ENCODE peak calls at places on chromosome 10, in four cellular contexts. One of them, this sample, is unnamed.
A peak's percentile ranks its signal among the peaks of the same experiment; 100 is the strongest.

GRCh38 chr10:76675951-76676587 is 961.5 kb downstream of the KCNMA1 start:
- DNase-seq in PC-3: peak; percentile 32
- DNase-seq in NT2/D1: no peak
- DNase-seq in pancreas: no peak
- DNase-seq in this sample: no peak

GRCh38 chr10:5583525-5584175 is 58.9 kb downstream of the CALML3 start:
- DNase-seq in PC-3: peak; percentile 84
- DNase-seq in NT2/D1: peak; percentile 39
- DNase-seq in pancreas: peak; percentile 77
- DNase-seq in this sample: peak; percentile 83

GRCh38 chr10:37680243-37680683 is 177.1 kb downstream of the ZNF248 start:
- DNase-seq in PC-3: no peak
- DNase-seq in NT2/D1: no peak
- DNase-seq in pancreas: no peak
- DNase-seq in this sample: no peak

GRCh38 chr10:62047240-62047897 is 145.9 kb downstream of the ARID5B start:
- DNase-seq in PC-3: peak; percentile 54
- DNase-seq in NT2/D1: no peak
- DNase-seq in pancreas: no peak
- DNase-seq in this sample: no peak

GRCh38 chr10:10730644-10731043 is 287.0 kb upstream of the CELF2 start:
- DNase-seq in PC-3: no peak
- DNase-seq in NT2/D1: no peak
- DNase-seq in pancreas: no peak
- DNase-seq in this sample: no peak

GRCh38 chr10:125698599-125698998 is 15.6 kb upstream of the TEX36 start:
- DNase-seq in PC-3: no peak
- DNase-seq in NT2/D1: no peak
- DNase-seq in pancreas: no peak
- DNase-seq in this sample: no peak

GRCh38 chr10:111082102-111082975 is 5.5 kb downstream of the ADRA2A start:
- DNase-seq in PC-3: no peak
- DNase-seq in NT2/D1: no peak
- DNase-seq in pancreas: no peak
- DNase-seq in this sample: no peak

GRCh38 chr10:110176122-110176521 is 31.3 kb upstream of the MXI1 start:
- DNase-seq in PC-3: no peak
- DNase-seq in NT2/D1: no peak
- DNase-seq in pancreas: no peak
- DNase-seq in this sample: no peak

GRCh38 chr10:126969310-126969709 is 64.1 kb downstream of the DOCK1 start:
- DNase-seq in PC-3: peak; percentile 56
- DNase-seq in NT2/D1: no peak
- DNase-seq in pancreas: no peak
- DNase-seq in this sample: peak; percentile 35

GRCh38 chr10:28637346-28637745 is 40.0 kb upstream of the BAMBI start:
- DNase-seq in PC-3: no peak
- DNase-seq in NT2/D1: no peak
- DNase-seq in pancreas: no peak
- DNase-seq in this sample: no peak

GRCh38 chr10:98684019-98684899 is 237.5 kb upstream of the HPS1 start:
- DNase-seq in PC-3: no peak
- DNase-seq in NT2/D1: no peak
- DNase-seq in pancreas: no peak
- DNase-seq in this sample: no peak

GRCh38 chr10:14553434-14553833 is 221.3 kb downstream of the FAM107B start:
- DNase-seq in PC-3: peak; percentile 40
- DNase-seq in NT2/D1: no peak
- DNase-seq in pancreas: no peak
- DNase-seq in this sample: peak; percentile 62
- H3K4me3 ChIP-seq in PC-3: peak overlapping the region; percentile 24
- H3K4me3 ChIP-seq in NT2/D1: no peak overlapping the region
- H3K4me3 ChIP-seq in pancreas: no peak overlapping the region
- H3K4me3 ChIP-seq in this sample: no peak overlapping the region

GRCh38 chr10:73166972-73167371 is 836 bp downstream of the ECD start:
- DNase-seq in PC-3: no peak
- DNase-seq in NT2/D1: no peak
- DNase-seq in pancreas: no peak
- DNase-seq in this sample: no peak
- H3K4me3 ChIP-seq in PC-3: peak overlapping the region; percentile 76
- H3K4me3 ChIP-seq in NT2/D1: peak overlapping the region; percentile 96
- H3K4me3 ChIP-seq in pancreas: peak overlapping the region; percentile 58
- H3K4me3 ChIP-seq in this sample: peak overlapping the region; percentile 82

GRCh38 chr10:69088471-69088769 is 517 bp downstream of the SRGN start:
- DNase-seq in PC-3: no peak
- DNase-seq in NT2/D1: no peak
- DNase-seq in pancreas: no peak
- DNase-seq in this sample: no peak
- H3K4me3 ChIP-seq in PC-3: peak overlapping the region; percentile 72
- H3K4me3 ChIP-seq in NT2/D1: no peak overlapping the region
- H3K4me3 ChIP-seq in pancreas: no peak overlapping the region
- H3K4me3 ChIP-seq in this sample: no peak overlapping the region

GRCh38 chr10:113056030-113056429 is 106.0 kb downstream of the TCF7L2 start:
- DNase-seq in PC-3: no peak
- DNase-seq in NT2/D1: no peak
- DNase-seq in pancreas: no peak
- DNase-seq in this sample: no peak

GRCh38 chr10:113053091-113053490 is 103.0 kb downstream of the TCF7L2 start:
- DNase-seq in PC-3: no peak
- DNase-seq in NT2/D1: no peak
- DNase-seq in pancreas: no peak
- DNase-seq in this sample: no peak

GRCh38 chr10:113052076-113052830 is 102.2 kb downstream of the TCF7L2 start:
- DNase-seq in PC-3: peak; percentile 14
- DNase-seq in NT2/D1: no peak
- DNase-seq in pancreas: no peak
- DNase-seq in this sample: no peak

GRCh38 chr10:113055458-113055857 is 105.4 kb downstream of the TCF7L2 start:
- DNase-seq in PC-3: no peak
- DNase-seq in NT2/D1: no peak
- DNase-seq in pancreas: no peak
- DNase-seq in this sample: no peak

GRCh38 chr10:113053881-113054280 is 103.8 kb downstream of the TCF7L2 start:
- DNase-seq in PC-3: no peak
- DNase-seq in NT2/D1: peak; percentile 81
- DNase-seq in pancreas: no peak
- DNase-seq in this sample: peak; percentile 33
- H3K4me3 ChIP-seq in PC-3: no peak overlapping the region
- H3K4me3 ChIP-seq in NT2/D1: no peak overlapping the region
- H3K4me3 ChIP-seq in pancreas: no peak overlapping the region
- H3K4me3 ChIP-seq in this sample: no peak overlapping the region

DNA sequence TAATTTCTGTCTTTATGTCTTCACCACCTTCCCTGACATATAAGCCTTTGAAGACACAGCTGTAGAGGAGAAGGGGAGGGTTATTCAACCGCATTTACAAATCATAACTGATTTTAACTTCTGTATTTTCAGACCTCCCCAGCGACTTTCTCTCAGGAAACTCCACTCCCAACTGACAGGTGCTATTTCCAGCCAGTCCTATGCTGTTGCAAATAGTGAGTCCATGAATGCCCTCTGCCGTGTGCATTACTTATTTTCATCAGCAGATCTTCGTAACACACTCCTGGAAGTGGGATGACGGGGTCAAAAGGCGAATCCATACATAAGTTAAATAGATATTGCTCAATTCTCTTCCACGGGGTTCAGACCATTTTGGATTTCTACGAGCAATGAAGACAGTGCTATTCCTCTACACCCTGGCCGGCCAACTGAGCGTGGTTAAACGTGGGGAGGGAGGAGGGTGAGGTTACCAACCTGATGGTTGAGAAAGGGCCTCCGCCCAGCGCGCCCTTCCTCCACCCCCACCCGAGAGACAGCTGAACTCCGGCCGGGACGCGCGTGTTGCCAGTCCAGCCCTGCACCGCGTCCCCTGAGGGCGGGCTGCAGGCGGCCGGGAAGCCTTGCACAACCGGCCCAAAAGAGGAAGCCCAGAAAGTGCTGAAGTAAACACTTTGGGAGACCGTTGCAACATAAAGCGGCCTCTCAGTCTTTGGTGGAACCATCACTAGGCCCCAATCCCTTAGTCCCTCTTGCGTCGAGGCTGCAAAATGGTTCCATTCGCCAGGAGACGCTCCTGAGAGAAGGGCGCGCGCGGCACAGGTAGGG is at the start of gene APBB1IP:
- DNase-seq in PC-3: no peak
- DNase-seq in NT2/D1: no peak
- DNase-seq in pancreas: peak; percentile 16
- DNase-seq in this sample: peak; percentile 1
- H3K4me3 ChIP-seq in PC-3: no peak within 1 kb of the TSS
- H3K4me3 ChIP-seq in NT2/D1: peak within 1 kb of the TSS; percentile 70
- H3K4me3 ChIP-seq in pancreas: peak within 1 kb of the TSS; percentile 8
- H3K4me3 ChIP-seq in this sample: no peak within 1 kb of the TSS

GRCh38 chr10:4083509-4084003 is 298.5 kb upstream of the KLF6 start:
- DNase-seq in PC-3: no peak
- DNase-seq in NT2/D1: no peak
- DNase-seq in pancreas: no peak
- DNase-seq in this sample: no peak
- H3K4me3 ChIP-seq in PC-3: no peak overlapping the region
- H3K4me3 ChIP-seq in NT2/D1: no peak overlapping the region
- H3K4me3 ChIP-seq in pancreas: no peak overlapping the region
- H3K4me3 ChIP-seq in this sample: no peak overlapping the region

DNA sequence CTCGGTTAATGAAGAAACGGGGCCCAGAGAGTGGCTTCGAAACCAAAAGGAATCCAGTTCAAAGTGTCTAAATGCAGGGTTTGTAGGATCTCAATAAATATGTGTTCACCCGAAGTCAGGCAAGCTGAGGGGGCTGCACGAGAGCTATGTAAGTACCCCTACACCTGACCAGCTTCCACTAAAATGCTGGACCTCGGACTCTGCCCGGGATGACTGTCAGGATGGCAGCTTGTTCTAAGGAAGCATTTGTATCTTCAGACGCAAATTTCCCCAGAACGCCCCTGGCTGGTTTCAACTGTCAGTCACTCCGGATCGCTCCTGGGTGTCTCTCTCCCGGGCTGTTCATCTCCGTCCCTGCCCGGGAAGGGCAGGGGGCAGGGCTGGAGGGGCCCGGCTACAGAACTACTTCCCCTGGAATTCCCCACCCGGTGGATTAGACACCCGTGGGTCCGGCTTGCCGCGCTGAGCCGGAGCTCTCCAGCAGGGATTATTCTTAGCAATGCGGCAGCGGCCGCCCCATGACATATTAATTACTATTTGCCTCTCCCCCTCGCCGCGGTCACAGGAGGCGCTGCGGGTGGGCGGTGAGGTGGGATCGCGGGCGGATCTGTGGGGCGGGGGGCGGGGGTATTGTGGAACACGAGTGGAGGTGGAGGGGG is 275.8 kb upstream of the NEBL start:
- DNase-seq in PC-3: peak; percentile 37
- DNase-seq in NT2/D1: no peak
- DNase-seq in pancreas: peak; percentile 35
- DNase-seq in this sample: no peak
- H3K4me3 ChIP-seq in PC-3: peak overlapping the region; percentile 91
- H3K4me3 ChIP-seq in NT2/D1: peak overlapping the region; percentile 63
- H3K4me3 ChIP-seq in pancreas: peak overlapping the region; percentile 76
- H3K4me3 ChIP-seq in this sample: peak overlapping the region; percentile 94

GRCh38 chr10:32378371-32379301 is 31.7 kb upstream of the EPC1 start:
- DNase-seq in PC-3: peak; percentile 96
- DNase-seq in NT2/D1: peak; percentile 63
- DNase-seq in pancreas: peak; percentile 90
- DNase-seq in this sample: peak; percentile 79

GRCh38 chr10:32377458-32378370 is 30.8 kb upstream of the EPC1 start:
- DNase-seq in PC-3: peak; percentile 59
- DNase-seq in NT2/D1: no peak
- DNase-seq in pancreas: peak; percentile 24
- DNase-seq in this sample: peak; percentile 44

GRCh38 chr10:32381165-32381564 is 34.2 kb upstream of the EPC1 start:
- DNase-seq in PC-3: no peak
- DNase-seq in NT2/D1: no peak
- DNase-seq in pancreas: no peak
- DNase-seq in this sample: no peak

GRCh38 chr10:32379950-32380547 is 33.1 kb upstream of the EPC1 start:
- DNase-seq in PC-3: no peak
- DNase-seq in NT2/D1: no peak
- DNase-seq in pancreas: no peak
- DNase-seq in this sample: no peak

DNA sequence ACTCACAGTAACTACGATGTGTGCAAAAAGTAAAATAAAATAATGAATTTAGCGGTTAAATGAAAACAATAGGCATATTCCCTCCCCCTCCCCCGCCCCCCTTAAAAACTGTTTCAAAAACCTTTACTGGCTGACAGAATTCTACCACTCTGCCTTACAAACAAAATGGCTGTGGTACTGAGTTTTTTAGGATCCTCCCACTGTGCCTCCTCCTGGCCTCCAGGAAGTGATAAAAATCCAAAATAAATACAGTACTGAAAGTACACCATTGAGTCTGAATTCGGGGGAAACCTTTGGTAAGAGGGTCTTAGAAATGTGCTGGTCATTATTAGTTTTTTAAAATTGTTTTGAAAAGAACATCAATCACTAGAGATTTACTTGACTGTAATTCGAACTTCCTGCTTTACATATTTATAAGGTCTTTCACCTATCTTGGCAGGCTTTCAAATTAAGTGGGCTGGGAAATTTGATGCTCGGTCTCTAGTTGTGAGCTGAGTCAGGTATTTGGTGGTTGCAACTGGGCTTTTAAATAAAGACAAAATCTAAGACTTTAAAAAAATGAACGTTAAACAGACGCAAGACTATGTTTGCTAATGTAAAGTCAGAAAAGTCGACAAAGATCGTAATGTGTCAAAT is 32.5 kb upstream of the EPC1 start:
- DNase-seq in PC-3: peak; percentile 93
- DNase-seq in NT2/D1: peak; percentile 33
- DNase-seq in pancreas: peak; percentile 18
- DNase-seq in this sample: peak; percentile 88
- H3K4me3 ChIP-seq in PC-3: peak overlapping the region; percentile 74
- H3K4me3 ChIP-seq in NT2/D1: peak overlapping the region; percentile 50
- H3K4me3 ChIP-seq in pancreas: peak overlapping the region; percentile 26
- H3K4me3 ChIP-seq in this sample: peak overlapping the region; percentile 68

This sample was measured in bronchial epithelial cell.